ENCODE peak calls at places on chromosome 13, in ten cellular contexts. One of them, this sample, is unnamed.
A peak's percentile ranks its signal among the peaks of the same experiment; 100 is the strongest.

GRCh38 chr13:110262082-110262436 is 44.9 kb downstream of the COL4A1 start:
- DNase-seq in heart left ventricle: peak; percentile 3
- DNase-seq in stomach: no peak
- DNase-seq in body of pancreas: no peak
- DNase-seq in ovary: no peak
- DNase-seq in suprapubic skin: no peak
- DNase-seq in NB4: no peak
- DNase-seq in tibial nerve: no peak
- DNase-seq in esophagus squamous epithelium: no peak
- DNase-seq in spleen: no peak
- DNase-seq in this sample: no peak

GRCh38 chr13:49938921-49939320 is 2.8 kb upstream of the SPRYD7 start:
- DNase-seq in heart left ventricle: no peak
- DNase-seq in stomach: peak; percentile 78
- DNase-seq in body of pancreas: peak; percentile 71
- DNase-seq in ovary: peak; percentile 44
- DNase-seq in suprapubic skin: no peak
- DNase-seq in NB4: no peak
- DNase-seq in tibial nerve: no peak
- DNase-seq in esophagus squamous epithelium: no peak
- DNase-seq in spleen: no peak
- DNase-seq in this sample: no peak

GRCh38 chr13:75896271-75896670 is 260.1 kb downstream of the LMO7 start:
- DNase-seq in heart left ventricle: no peak
- DNase-seq in stomach: no peak
- DNase-seq in body of pancreas: no peak
- DNase-seq in ovary: no peak
- DNase-seq in suprapubic skin: no peak
- DNase-seq in NB4: no peak
- DNase-seq in tibial nerve: no peak
- DNase-seq in esophagus squamous epithelium: no peak
- DNase-seq in spleen: no peak
- DNase-seq in this sample: no peak

GRCh38 chr13:79918620-79919019 is 422.3 kb downstream of the SPRY2 start:
- DNase-seq in heart left ventricle: no peak
- DNase-seq in stomach: no peak
- DNase-seq in body of pancreas: no peak
- DNase-seq in ovary: no peak
- DNase-seq in suprapubic skin: no peak
- DNase-seq in NB4: no peak
- DNase-seq in tibial nerve: no peak
- DNase-seq in esophagus squamous epithelium: no peak
- DNase-seq in spleen: no peak
- DNase-seq in this sample: no peak

GRCh38 chr13:109871018-109871370 is 84.6 kb upstream of the IRS2 start:
- DNase-seq in heart left ventricle: no peak
- DNase-seq in stomach: no peak
- DNase-seq in body of pancreas: no peak
- DNase-seq in ovary: no peak
- DNase-seq in suprapubic skin: no peak
- DNase-seq in NB4: no peak
- DNase-seq in tibial nerve: no peak
- DNase-seq in esophagus squamous epithelium: no peak
- DNase-seq in spleen: no peak
- DNase-seq in this sample: no peak

GRCh38 chr13:33070713-33071112 is 54.5 kb downstream of the KL start:
- DNase-seq in heart left ventricle: no peak
- DNase-seq in stomach: no peak
- DNase-seq in body of pancreas: no peak
- DNase-seq in ovary: no peak
- DNase-seq in suprapubic skin: no peak
- DNase-seq in NB4: no peak
- DNase-seq in tibial nerve: no peak
- DNase-seq in esophagus squamous epithelium: no peak
- DNase-seq in spleen: no peak
- DNase-seq in this sample: no peak

GRCh38 chr13:113064534-113065405 is 40.8 kb upstream of the F7 start:
- DNase-seq in heart left ventricle: no peak
- DNase-seq in stomach: no peak
- DNase-seq in body of pancreas: no peak
- DNase-seq in ovary: no peak
- DNase-seq in suprapubic skin: no peak
- DNase-seq in NB4: peak; percentile 92
- DNase-seq in tibial nerve: no peak
- DNase-seq in esophagus squamous epithelium: no peak
- DNase-seq in spleen: peak; percentile 6
- DNase-seq in this sample: peak; percentile 96

GRCh38 chr13:46345866-46346265 is 41.2 kb downstream of the RUBCNL start:
- DNase-seq in heart left ventricle: no peak
- DNase-seq in stomach: no peak
- DNase-seq in body of pancreas: peak; percentile 82
- DNase-seq in ovary: no peak
- DNase-seq in suprapubic skin: no peak
- DNase-seq in NB4: no peak
- DNase-seq in tibial nerve: no peak
- DNase-seq in esophagus squamous epithelium: no peak
- DNase-seq in spleen: no peak
- DNase-seq in this sample: no peak

GRCh38 chr13:49357694-49358093 is 86.2 kb downstream of the CAB39L start:
- DNase-seq in heart left ventricle: no peak
- DNase-seq in stomach: no peak
- DNase-seq in body of pancreas: no peak
- DNase-seq in ovary: no peak
- DNase-seq in suprapubic skin: no peak
- DNase-seq in NB4: no peak
- DNase-seq in tibial nerve: no peak
- DNase-seq in esophagus squamous epithelium: no peak
- DNase-seq in spleen: no peak
- DNase-seq in this sample: no peak

GRCh38 chr13:99307648-99308339 is 595 bp upstream of the GPR183 start:
- DNase-seq in heart left ventricle: no peak
- DNase-seq in stomach: no peak
- DNase-seq in body of pancreas: peak; percentile 59
- DNase-seq in ovary: no peak
- DNase-seq in suprapubic skin: no peak
- DNase-seq in NB4: peak; percentile 68
- DNase-seq in tibial nerve: no peak
- DNase-seq in esophagus squamous epithelium: no peak
- DNase-seq in spleen: no peak
- DNase-seq in this sample: peak; percentile 71

GRCh38 chr13:71877280-71877653 is 10.3 kb upstream of the DACH1 start:
- DNase-seq in heart left ventricle: no peak
- DNase-seq in stomach: no peak
- DNase-seq in body of pancreas: no peak
- DNase-seq in ovary: no peak
- DNase-seq in suprapubic skin: no peak
- DNase-seq in NB4: no peak
- DNase-seq in tibial nerve: no peak
- DNase-seq in esophagus squamous epithelium: no peak
- DNase-seq in spleen: no peak
- DNase-seq in this sample: no peak

GRCh38 chr13:67048084-67048792 is 181.9 kb downstream of the PCDH9 start:
- DNase-seq in heart left ventricle: no peak
- DNase-seq in stomach: no peak
- DNase-seq in body of pancreas: peak; percentile 38
- DNase-seq in ovary: no peak
- DNase-seq in suprapubic skin: no peak
- DNase-seq in NB4: no peak
- DNase-seq in tibial nerve: no peak
- DNase-seq in esophagus squamous epithelium: no peak
- DNase-seq in spleen: no peak
- DNase-seq in this sample: no peak

GRCh38 chr13:101875717-101876393 is 423.4 kb downstream of the ITGBL1 start:
- DNase-seq in heart left ventricle: peak; percentile 15
- DNase-seq in stomach: no peak
- DNase-seq in body of pancreas: peak; percentile 14
- DNase-seq in ovary: no peak
- DNase-seq in suprapubic skin: no peak
- DNase-seq in NB4: no peak
- DNase-seq in tibial nerve: no peak
- DNase-seq in esophagus squamous epithelium: no peak
- DNase-seq in spleen: no peak
- DNase-seq in this sample: peak; percentile 5

GRCh38 chr13:31485183-31485582 is 254.1 kb upstream of the RXFP2 start:
- DNase-seq in heart left ventricle: no peak
- DNase-seq in stomach: no peak
- DNase-seq in body of pancreas: no peak
- DNase-seq in ovary: no peak
- DNase-seq in suprapubic skin: no peak
- DNase-seq in NB4: peak; percentile 86
- DNase-seq in tibial nerve: no peak
- DNase-seq in esophagus squamous epithelium: no peak
- DNase-seq in spleen: no peak
- DNase-seq in this sample: no peak

GRCh38 chr13:109362606-109363005 is 423.8 kb downstream of the IRS2 start:
- DNase-seq in heart left ventricle: no peak
- DNase-seq in stomach: no peak
- DNase-seq in body of pancreas: no peak
- DNase-seq in ovary: no peak
- DNase-seq in suprapubic skin: no peak
- DNase-seq in NB4: no peak
- DNase-seq in tibial nerve: no peak
- DNase-seq in esophagus squamous epithelium: no peak
- DNase-seq in spleen: no peak
- DNase-seq in this sample: no peak

GRCh38 chr13:36207672-36208071 is 6.7 kb downstream of the SOHLH2 start:
- DNase-seq in heart left ventricle: no peak
- DNase-seq in stomach: no peak
- DNase-seq in body of pancreas: no peak
- DNase-seq in ovary: no peak
- DNase-seq in suprapubic skin: no peak
- DNase-seq in NB4: peak; percentile 8
- DNase-seq in tibial nerve: no peak
- DNase-seq in esophagus squamous epithelium: no peak
- DNase-seq in spleen: no peak
- DNase-seq in this sample: no peak

GRCh38 chr13:91630916-91631315 is 232.5 kb downstream of the GPC5 start:
- DNase-seq in heart left ventricle: no peak
- DNase-seq in stomach: no peak
- DNase-seq in body of pancreas: no peak
- DNase-seq in ovary: no peak
- DNase-seq in suprapubic skin: no peak
- DNase-seq in NB4: no peak
- DNase-seq in tibial nerve: no peak
- DNase-seq in esophagus squamous epithelium: no peak
- DNase-seq in spleen: no peak
- DNase-seq in this sample: no peak

GRCh38 chr13:113906566-113906965 is 42.7 kb upstream of the GAS6 start:
- DNase-seq in heart left ventricle: no peak
- DNase-seq in stomach: peak; percentile 23
- DNase-seq in body of pancreas: no peak
- DNase-seq in ovary: no peak
- DNase-seq in suprapubic skin: no peak
- DNase-seq in NB4: no peak
- DNase-seq in tibial nerve: no peak
- DNase-seq in esophagus squamous epithelium: no peak
- DNase-seq in spleen: peak; percentile 59
- DNase-seq in this sample: no peak

GRCh38 chr13:104011505-104012270 is 945.5 kb upstream of the SLC10A2 start:
- DNase-seq in heart left ventricle: no peak
- DNase-seq in stomach: peak; percentile 31
- DNase-seq in body of pancreas: peak; percentile 44
- DNase-seq in ovary: peak; percentile 16
- DNase-seq in suprapubic skin: no peak
- DNase-seq in NB4: no peak
- DNase-seq in tibial nerve: no peak
- DNase-seq in esophagus squamous epithelium: no peak
- DNase-seq in spleen: no peak
- DNase-seq in this sample: no peak
- TF ChIP-seq POLR2A in heart left ventricle: no peak
- TF ChIP-seq POLR2A in stomach: no peak
- TF ChIP-seq POLR2A in body of pancreas: no peak
- TF ChIP-seq POLR2A in ovary: no peak
- TF ChIP-seq POLR2A in suprapubic skin: no peak
- TF ChIP-seq POLR2A in NB4: no peak
- TF ChIP-seq POLR2A in tibial nerve: no peak
- TF ChIP-seq POLR2A in esophagus squamous epithelium: no peak
- TF ChIP-seq POLR2A in spleen: no peak
- TF ChIP-seq POLR2A in this sample: no peak

DNA sequence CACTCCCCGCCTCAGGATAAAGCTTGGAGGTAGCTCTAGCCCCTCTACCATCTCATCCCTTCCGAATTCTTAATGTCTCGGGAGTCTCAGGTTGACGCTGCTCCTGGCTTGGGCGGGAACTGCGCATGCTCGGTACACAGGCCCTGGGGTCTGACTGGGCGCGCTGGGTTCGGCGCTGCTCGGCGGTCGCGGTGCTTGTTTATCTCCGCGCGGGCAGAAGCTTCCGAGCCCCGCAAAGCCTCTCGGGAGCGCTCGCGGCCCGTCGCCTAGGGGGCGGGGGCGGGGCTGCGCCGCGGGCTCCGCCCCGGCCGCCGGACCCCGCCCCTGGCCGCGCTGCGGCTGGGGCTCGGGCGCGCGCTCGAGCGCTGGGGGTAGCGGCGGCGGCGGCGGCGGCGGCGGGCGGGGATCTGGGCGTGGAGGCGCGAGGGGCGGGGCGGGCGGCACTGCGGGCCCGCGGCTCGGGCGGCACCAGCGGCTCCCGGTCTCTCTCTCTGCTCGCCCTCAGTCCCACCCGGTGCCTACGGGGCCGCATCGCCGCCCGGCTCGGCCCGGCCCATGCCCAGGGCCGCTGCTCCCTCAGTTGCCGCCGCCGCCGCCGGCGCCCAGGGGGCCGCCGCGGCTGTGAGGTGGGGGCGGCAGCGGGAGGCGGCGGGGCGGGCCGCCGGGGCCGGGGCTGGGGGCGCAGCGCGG is at the start of gene RAP2A:
- DNase-seq in heart left ventricle: peak; percentile 92
- DNase-seq in stomach: peak; percentile 90
- DNase-seq in body of pancreas: peak; percentile 91
- DNase-seq in ovary: peak; percentile 92
- DNase-seq in suprapubic skin: peak; percentile 92
- DNase-seq in NB4: peak; percentile 94
- DNase-seq in tibial nerve: peak; percentile 79
- DNase-seq in esophagus squamous epithelium: peak; percentile 56
- DNase-seq in spleen: peak; percentile 98
- DNase-seq in this sample: peak; percentile 77
- TF ChIP-seq POLR2A in heart left ventricle: peak; percentile 37
- TF ChIP-seq POLR2A in stomach: no peak
- TF ChIP-seq POLR2A in body of pancreas: peak; percentile 90
- TF ChIP-seq POLR2A in ovary: peak; percentile 77
- TF ChIP-seq POLR2A in suprapubic skin: peak; percentile 72
- TF ChIP-seq POLR2A in NB4: peak; percentile 76
- TF ChIP-seq POLR2A in tibial nerve: peak; percentile 82
- TF ChIP-seq POLR2A in esophagus squamous epithelium: no peak
- TF ChIP-seq POLR2A in spleen: no peak
- TF ChIP-seq POLR2A in this sample: peak; percentile 57

GRCh38 chr13:23888658-23889597 is at the start of gene MIPEP:
- DNase-seq in heart left ventricle: peak; percentile 94
- DNase-seq in stomach: peak; percentile 93
- DNase-seq in body of pancreas: peak; percentile 93
- DNase-seq in ovary: peak; percentile 89
- DNase-seq in suprapubic skin: peak; percentile 95
- DNase-seq in NB4: peak; percentile 98
- DNase-seq in tibial nerve: peak; percentile 82
- DNase-seq in esophagus squamous epithelium: peak; percentile 61
- DNase-seq in spleen: peak; percentile 98
- DNase-seq in this sample: peak; percentile 57
- TF ChIP-seq POLR2A in heart left ventricle: peak; percentile 68
- TF ChIP-seq POLR2A in stomach: no peak
- TF ChIP-seq POLR2A in body of pancreas: peak; percentile 89
- TF ChIP-seq POLR2A in ovary: peak; percentile 64
- TF ChIP-seq POLR2A in suprapubic skin: peak; percentile 30
- TF ChIP-seq POLR2A in NB4: peak; percentile 72
- TF ChIP-seq POLR2A in tibial nerve: peak; percentile 64
- TF ChIP-seq POLR2A in esophagus squamous epithelium: no peak
- TF ChIP-seq POLR2A in spleen: no peak
- TF ChIP-seq POLR2A in this sample: peak; percentile 77

GRCh38 chr13:30465541-30466357 is at the start of gene HMGB1:
- DNase-seq in heart left ventricle: peak; percentile 99
- DNase-seq in stomach: peak; percentile 99
- DNase-seq in body of pancreas: peak; percentile 99
- DNase-seq in ovary: peak; percentile 97
- DNase-seq in suprapubic skin: peak; percentile 99
- DNase-seq in NB4: peak; percentile 100
- DNase-seq in tibial nerve: peak; percentile 98
- DNase-seq in esophagus squamous epithelium: peak; percentile 91
- DNase-seq in spleen: peak; percentile 98
- DNase-seq in this sample: peak; percentile 75
- TF ChIP-seq POLR2A in heart left ventricle: peak; percentile 98
- TF ChIP-seq POLR2A in stomach: no peak
- TF ChIP-seq POLR2A in body of pancreas: peak; percentile 99
- TF ChIP-seq POLR2A in ovary: peak; percentile 98
- TF ChIP-seq POLR2A in suprapubic skin: peak; percentile 97
- TF ChIP-seq POLR2A in NB4: peak; percentile 95
- TF ChIP-seq POLR2A in tibial nerve: peak; percentile 99
- TF ChIP-seq POLR2A in esophagus squamous epithelium: no peak
- TF ChIP-seq POLR2A in spleen: peak; percentile 96
- TF ChIP-seq POLR2A in this sample: peak; percentile 76

This sample was measured in H54.